ENCODE peak calls at places on chromosomes 13 and 19, in five cellular contexts. T is mucosa of descending colon, M is psoas muscle, I is BE2C, B is heart left ventricle. J is an unnamed sample.
A peak's percentile ranks its signal among the peaks of the same experiment; 100 is the strongest.

GRCh38 chr19:16386619-16387240 is 62.1 kb downstream of the KLF2 start:
- DNase-seq in B (no peak), T (no peak), M (peak; percentile 64), I (peak; percentile 62), J (peak; percentile 72)

GRCh38 chr13:49042476-49042875 is 66.8 kb downstream of the FNDC3A start:
- DNase-seq in I (no peak), M (no peak), T (no peak), B (no peak), J (no peak)

GRCh38 chr19:39046037-39046821 is 13.9 kb upstream of the FBXO27 start:
- DNase-seq in B (no peak), M (no peak), I (peak; percentile 21), T (no peak), J (no peak)

GRCh38 chr19:30236006-30236405 is 136.2 kb upstream of the ZNF536 start:
- DNase-seq in M (no peak), I (peak; percentile 45), T (no peak), B (no peak), J (no peak)

GRCh38 chr19:15284896-15285295 is 47.4 kb downstream of the BRD4 start:
- DNase-seq in B (no peak), T (no peak), M (no peak), I (no peak), J (no peak)

GRCh38 chr19:38676023-38676877 is 28.8 kb downstream of the ACTN4 start:
- DNase-seq in T (no peak), B (no peak), M (peak; percentile 63), I (no peak), J (no peak)

GRCh38 chr19:56477429-56478338 is 539 bp upstream of the ZNF667 start:
- DNase-seq in B (peak; percentile 94), I (peak; percentile 95), M (peak; percentile 93), T (peak; percentile 82), J (peak; percentile 93)

GRCh38 chr19:14700711-14701110 is 10.9 kb downstream of the ZNF333 start:
- DNase-seq in I (no peak), B (no peak), T (no peak), M (no peak), J (no peak)

GRCh38 chr19:6417713-6418561 is 6.7 kb downstream of the KHSRP start:
- DNase-seq in M (peak; percentile 70), I (peak; percentile 47), T (no peak), B (no peak), J (no peak)

GRCh38 chr19:19146000-19146608 is 7.8 kb upstream of the TMEM161A start:
- DNase-seq in T (peak; percentile 85), B (peak; percentile 90), M (peak; percentile 90), I (peak; percentile 82), J (peak; percentile 82)

GRCh38 chr19:24003537-24003936 is 83.5 kb upstream of the ZNF254 start:
- DNase-seq in M (no peak), B (no peak), I (no peak), T (no peak), J (no peak)
- H3K9me3 ChIP-seq in M (no peaks in the 10 kb centered on the region), B (no peaks in the 10 kb centered on the region), I (no peaks in the 10 kb centered on the region), T (peaks cover 42% of the 10 kb centered on the region), J (no peaks in the 10 kb centered on the region)

DNA sequence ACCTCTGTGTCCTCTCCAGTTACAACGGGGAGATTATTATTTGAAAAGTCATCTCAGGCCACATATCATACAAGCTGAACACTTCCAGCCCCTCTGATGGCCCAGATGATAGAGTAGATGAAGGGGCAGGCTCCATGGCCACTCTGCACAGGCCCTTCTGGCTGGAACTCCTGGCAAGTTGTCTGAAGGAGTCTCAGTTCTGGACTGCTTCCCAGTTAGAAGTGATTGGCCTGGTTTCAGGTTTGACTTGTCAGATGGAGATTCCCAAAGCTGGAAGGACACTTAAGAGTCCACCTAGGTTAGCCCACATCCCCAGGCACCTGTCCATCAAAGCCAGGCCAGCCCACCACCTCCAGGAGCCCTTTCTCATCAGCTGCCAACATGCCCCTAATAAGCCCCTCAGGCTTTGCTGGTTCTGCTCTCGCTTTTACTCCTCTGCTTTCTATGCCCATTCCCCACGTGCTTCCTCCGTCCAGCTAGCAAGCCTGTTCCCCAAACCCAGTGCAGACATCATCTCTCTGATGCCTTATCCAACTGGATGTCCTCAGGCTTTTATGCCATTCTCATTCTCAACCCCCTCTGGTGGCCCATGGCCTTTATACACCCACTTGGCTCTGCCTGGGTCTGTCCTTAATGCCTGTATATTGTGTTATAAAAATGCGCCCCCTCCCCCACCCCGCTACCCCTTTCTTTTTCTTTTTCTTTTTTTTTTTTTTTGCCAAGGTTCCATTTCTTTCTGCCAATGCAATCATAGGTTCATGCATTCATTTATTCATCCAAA is 56.5 kb downstream of the HSPH1 start:
- DNase-seq in M (no peak), T (no peak), B (no peak), I (no peak), J (no peak)
- TF ChIP-seq CTCF in M (no peak), T (no peak), B (no peak), I (no peak), J (no peak)

GRCh38 chr19:42619271-42619670 is 24.5 kb upstream of the CEACAM8 start:
- DNase-seq in M (no peak), I (no peak), T (no peak), B (no peak), J (no peak)
- H3K9me3 ChIP-seq in M (no peaks in the 10 kb centered on the region), I (no peaks in the 10 kb centered on the region), T (no peaks in the 10 kb centered on the region), B (no peaks in the 10 kb centered on the region), J (no peaks in the 10 kb centered on the region)

GRCh38 chr13:51832471-51833152 is 12.4 kb downstream of the TMEM272 start:
- DNase-seq in I (peak; percentile 31), T (no peak), B (no peak), M (no peak), J (peak; percentile 59)
- TF ChIP-seq CTCF in I (peak; percentile 45), T (no peak), B (peak; percentile 39), M (peak; percentile 42), J (peak; percentile 71)

GRCh38 chr13:99074693-99075092 is 96.8 kb upstream of the DOCK9 start:
- DNase-seq in B (no peak), M (no peak), T (no peak), I (no peak), J (no peak)

GRCh38 chr13:99072356-99072755 is 94.5 kb upstream of the DOCK9 start:
- DNase-seq in M (no peak), B (no peak), T (no peak), I (no peak), J (no peak)

GRCh38 chr13:99072941-99073340 is 95.1 kb upstream of the DOCK9 start:
- DNase-seq in B (no peak), T (no peak), M (no peak), I (no peak), J (no peak)

GRCh38 chr13:99071666-99072065 is 93.8 kb upstream of the DOCK9 start:
- DNase-seq in B (no peak), T (no peak), M (no peak), I (no peak), J (no peak)

GRCh38 chr13:99071211-99071610 is 93.3 kb upstream of the DOCK9 start:
- DNase-seq in T (no peak), B (no peak), I (no peak), M (no peak), J (no peak)
- H3K9me3 ChIP-seq in T (no peaks in the 10 kb centered on the region), B (peaks cover 6% of the 10 kb centered on the region), I (no peaks in the 10 kb centered on the region), M (no peaks in the 10 kb centered on the region), J (peaks cover 7% of the 10 kb centered on the region)

J was measured in right atrium auricular region.